ENCODE peak calls at places on chromosome 14, in eight cellular contexts. F, Y, U, A, M, G, I and K are unnamed samples.

GRCh38 chr14:85420707-85421106 is 109.2 kb upstream of the FLRT2 start:
- DNase-seq in I (no peak), F (no peak), A (no peak), U (no peak), Y (no peak), G (no peak), M (no peak), K (no peak)

GRCh38 chr14:71399057-71399487 is 491.8 kb downstream of the PCNX1 start:
- DNase-seq in F (no peak), M (no peak), Y (peak), U (no peak), G (peak), A (no peak), I (no peak), K (no peak)

GRCh38 chr14:48826058-48826457 is 760.1 kb downstream of the RPS29 start:
- DNase-seq in Y (no peak), U (no peak), A (no peak), F (no peak), G (peak), I (no peak), M (no peak), K (no peak)

GRCh38 chr14:23539209-23539866 is 12.2 kb downstream of the ZFHX2 start:
- DNase-seq in M (no peak), F (peak), Y (no peak), I (no peak), U (peak), A (no peak), G (peak), K (peak)

GRCh38 chr14:32047791-32048190 is 29.3 kb upstream of the ARHGAP5 start:
- DNase-seq in F (no peak), U (no peak), M (no peak), A (no peak), Y (peak), G (peak), I (no peak), K (no peak)

GRCh38 chr14:73240816-73241480 is 3.6 kb downstream of the PAPLN start:
- DNase-seq in A (no peak), Y (no peak), I (no peak), M (no peak), G (no peak), U (no peak), F (no peak), K (no peak)

GRCh38 chr14:68685419-68686211 is 107.3 kb downstream of the ZFP36L1 start:
- DNase-seq in A (peak), I (no peak), Y (peak), F (peak), U (peak), M (peak), G (peak), K (peak)

GRCh38 chr14:34426313-34427295 is 35.4 kb downstream of the SPTSSA start:
- DNase-seq in M (no peak), F (no peak), U (no peak), I (no peak), Y (no peak), G (no peak), A (no peak), K (no peak)

GRCh38 chr14:57403521-57403864 is 13.1 kb downstream of the NAA30 start:
- DNase-seq in G (peak), A (no peak), Y (no peak), M (no peak), U (no peak), I (no peak), F (no peak), K (no peak)

GRCh38 chr14:60815371-60815770 is 80.8 kb downstream of the MNAT1 start:
- DNase-seq in I (no peak), F (no peak), A (no peak), U (no peak), Y (peak), G (no peak), M (no peak), K (no peak)

GRCh38 chr14:95095991-95096390 is 61.3 kb downstream of the DICER1 start:
- DNase-seq in F (no peak), A (no peak), Y (no peak), M (no peak), G (no peak), U (no peak), I (no peak), K (no peak)

GRCh38 chr14:49999216-49999761 is 106.4 kb downstream of the ARF6 start:
- DNase-seq in M (peak), I (peak), F (peak), G (peak), Y (peak), U (peak), A (peak), K (peak)

GRCh38 chr14:32497233-32497632 is 168.1 kb downstream of the AKAP6 start:
- DNase-seq in A (no peak), G (no peak), F (no peak), Y (no peak), I (no peak), U (no peak), M (no peak), K (no peak)

GRCh38 chr14:21258194-21258888 is 10.9 kb downstream of the HNRNPC start:
- DNase-seq in M (no peak), I (no peak), U (no peak), Y (no peak), G (no peak), F (no peak), A (no peak), K (no peak)

GRCh38 chr14:80213602-80214001 is 2.3 kb upstream of the DIO2 start:
- DNase-seq in U (peak), I (no peak), F (peak), M (no peak), A (no peak), Y (no peak), G (peak), K (peak)

GRCh38 chr14:53953828-53954550 is 2.6 kb downstream of the BMP4 start:
- DNase-seq in M (no peak), F (no peak), Y (peak), G (no peak), I (peak), U (no peak), A (no peak), K (peak)

GRCh38 chr14:59690426-59690825 is 113.8 kb upstream of the CCDC175 start:
- DNase-seq in Y (no peak), F (no peak), M (no peak), I (no peak), G (no peak), A (no peak), U (no peak), K (no peak)

GRCh38 chr14:92961567-92961855 is 38.6 kb downstream of the CHGA start:
- DNase-seq in F (no peak), I (no peak), A (no peak), U (no peak), M (no peak), Y (no peak), G (no peak), K (no peak)

GRCh38 chr14:77607741-77608302 is 8.6 kb downstream of the SPTLC2 start:
- DNase-seq in U (no peak), Y (peak), M (no peak), I (no peak), G (no peak), F (no peak), A (no peak), K (no peak)

GRCh38 chr14:54776361-54777001 is 126.1 kb downstream of the GCH1 start:
- DNase-seq in U (no peak), F (no peak), A (peak), M (no peak), G (peak), I (no peak), Y (peak), K (peak)

GRCh38 chr14:90969493-90970166 is 90.8 kb downstream of the RPS6KA5 start:
- DNase-seq in I (no peak), U (peak), M (no peak), Y (no peak), G (peak), F (no peak), A (no peak), K (no peak)